ENCODE peak calls at places on chromosomes 7 and 10, in four cellular contexts. One of them, this sample, is unnamed.

GRCh38 chr7:19107142-19107391 is 10.4 kb downstream of the TWIST1 start:
- DNase-seq in caudate nucleus: no peak
- DNase-seq in tibial artery: no peak
- DNase-seq in dorsolateral prefrontal cortex: no peak
- DNase-seq in this sample: no peak

GRCh38 chr10:30502266-30503058 is 68.5 kb downstream of the MAP3K8 start:
- DNase-seq in tibial artery: peak; percentile 46
- DNase-seq in dorsolateral prefrontal cortex: no peak
- DNase-seq in caudate nucleus: no peak
- DNase-seq in this sample: no peak

GRCh38 chr7:47941136-47941844 is 7.0 kb downstream of the PKD1L1 start:
- DNase-seq in dorsolateral prefrontal cortex: no peak
- DNase-seq in tibial artery: peak; percentile 62
- DNase-seq in caudate nucleus: no peak
- DNase-seq in this sample: no peak

GRCh38 chr10:62491597-62491996 is 117.4 kb downstream of the ZNF365 start:
- DNase-seq in dorsolateral prefrontal cortex: no peak
- DNase-seq in caudate nucleus: no peak
- DNase-seq in tibial artery: no peak
- DNase-seq in this sample: no peak

GRCh38 chr7:93147358-93147757 is 827 bp downstream of the SAMD9L start:
- DNase-seq in tibial artery: no peak
- DNase-seq in dorsolateral prefrontal cortex: peak; percentile 28
- DNase-seq in caudate nucleus: no peak
- DNase-seq in this sample: no peak

GRCh38 chr7:35799846-35800717 is 775 bp upstream of the SEPTIN7 start:
- DNase-seq in caudate nucleus: no peak
- DNase-seq in tibial artery: peak; percentile 82
- DNase-seq in dorsolateral prefrontal cortex: peak; percentile 81
- DNase-seq in this sample: no peak

GRCh38 chr7:379456-380225 is 89.7 kb downstream of the FOXL3 start:
- DNase-seq in caudate nucleus: no peak
- DNase-seq in dorsolateral prefrontal cortex: no peak
- DNase-seq in tibial artery: peak; percentile 19
- DNase-seq in this sample: no peak

GRCh38 chr7:130996205-130996840 is 262.3 kb upstream of the KLF14 start:
- DNase-seq in tibial artery: no peak
- DNase-seq in caudate nucleus: no peak
- DNase-seq in dorsolateral prefrontal cortex: no peak
- DNase-seq in this sample: no peak

GRCh38 chr7:104126411-104126841 is 81.4 kb downstream of the ORC5 start:
- DNase-seq in tibial artery: no peak
- DNase-seq in caudate nucleus: no peak
- DNase-seq in dorsolateral prefrontal cortex: no peak
- DNase-seq in this sample: no peak

GRCh38 chr7:107559864-107560263 is 3.9 kb downstream of the COG5 start:
- DNase-seq in caudate nucleus: no peak
- DNase-seq in tibial artery: no peak
- DNase-seq in dorsolateral prefrontal cortex: no peak
- DNase-seq in this sample: no peak

GRCh38 chr7:44114586-44115310 is 8.6 kb downstream of the POLD2 start:
- DNase-seq in dorsolateral prefrontal cortex: peak; percentile 88
- DNase-seq in caudate nucleus: peak; percentile 58
- DNase-seq in tibial artery: no peak
- DNase-seq in this sample: peak; percentile 47

This sample was measured in C1 segment of cervical spinal cord.